ENCODE peak calls at places on chromosome 10, in six cellular contexts. F is colonic mucosa, Y is A673, O is AG10803, I is body of pancreas, A is HepG2. C is an unnamed sample.

GRCh38 chr10:95229724-95230627 is 35.9 kb downstream of the ACSM6 start:
- DNase-seq in F (no peak), Y (no peak), O (peak; percentile 98), I (no peak), A (no peak), C (no peak)

GRCh38 chr10:86685893-86686632 is 17.8 kb downstream of the LDB3 start:
- DNase-seq in F (no peak), Y (no peak), O (no peak), I (no peak), A (no peak), C (no peak)

GRCh38 chr10:99695761-99696160 is 36.2 kb downstream of the COX15 start:
- DNase-seq in F (no peak), Y (no peak), O (peak; percentile 66), I (no peak), A (no peak), C (no peak)

GRCh38 chr10:73774637-73775036 is 7.2 kb upstream of the CHCHD1 start:
- DNase-seq in F (no peak), Y (no peak), O (peak; percentile 32), I (no peak), A (peak; percentile 18), C (no peak)

GRCh38 chr10:101493782-101494281 is 94.2 kb downstream of the POLL start:
- DNase-seq in F (no peak), Y (no peak), O (no peak), I (no peak), A (peak; percentile 64), C (no peak)

GRCh38 chr10:35027567-35027966 is 62.6 kb downstream of the CUL2 start:
- DNase-seq in F (no peak), Y (peak; percentile 25), O (peak; percentile 40), I (no peak), A (peak; percentile 12), C (no peak)

GRCh38 chr10:29473411-29474100 is 161.2 kb downstream of the SVIL start:
- DNase-seq in F (no peak), Y (peak; percentile 62), O (no peak), I (no peak), A (no peak), C (no peak)

GRCh38 chr10:91410638-91411367 is 659 bp downstream of the HECTD2 start:
- DNase-seq in F (peak; percentile 59), Y (peak; percentile 37), O (peak; percentile 18), I (no peak), A (no peak), C (peak; percentile 23)

GRCh38 chr10:10897400-10897799 is 120.3 kb upstream of the CELF2 start:
- DNase-seq in F (no peak), Y (no peak), O (no peak), I (no peak), A (no peak), C (no peak)

GRCh38 chr10:31101123-31101522 is 69.5 kb upstream of the ZNF438 start:
- DNase-seq in F (no peak), Y (no peak), O (peak; percentile 72), I (no peak), A (no peak), C (no peak)

GRCh38 chr10:112120491-112120890 is 63.1 kb downstream of the GPAM start:
- DNase-seq in F (no peak), Y (no peak), O (no peak), I (no peak), A (no peak), C (no peak)
- H3K4me3 ChIP-seq in F (no peak overlapping the region), Y (no peak overlapping the region), O (no peak overlapping the region), I (no peak overlapping the region), A (no peak overlapping the region), C (no peak overlapping the region)

GRCh38 chr10:103542764-103543616 is 49.5 kb downstream of the NEURL1 start:
- DNase-seq in F (peak; percentile 55), Y (peak; percentile 98), O (peak; percentile 38), I (peak; percentile 54), A (peak; percentile 14), C (peak; percentile 31)
- H3K4me3 ChIP-seq in F (peak overlapping the region; percentile 8), Y (no peak overlapping the region), O (peak overlapping the region; percentile 50), I (no peak overlapping the region), A (no peak overlapping the region), C (peak overlapping the region; percentile 13)

GRCh38 chr10:84179059-84179710 is 5.6 kb downstream of the GPR15LG start:
- DNase-seq in F (no peak), Y (peak; percentile 46), O (peak; percentile 74), I (no peak), A (no peak), C (no peak)
- H3K4me3 ChIP-seq in F (no peak overlapping the region), Y (no peak overlapping the region), O (no peak overlapping the region), I (no peak overlapping the region), A (no peak overlapping the region), C (no peak overlapping the region)

GRCh38 chr10:78033623-78034470 is at the start of gene RPS24:
- DNase-seq in F (peak; percentile 96), Y (peak; percentile 98), O (peak; percentile 96), I (peak; percentile 96), A (peak; percentile 94), C (peak; percentile 92)

GRCh38 chr10:78035437-78035836 is 1.8 kb downstream of the RPS24 start:
- DNase-seq in F (no peak), Y (no peak), O (no peak), I (no peak), A (no peak), C (no peak)

GRCh38 chr10:78035025-78035424 is 1.4 kb downstream of the RPS24 start:
- DNase-seq in F (no peak), Y (no peak), O (no peak), I (no peak), A (peak; percentile 65), C (no peak)

GRCh38 chr10:78038105-78038504 is 4.4 kb downstream of the RPS24 start:
- DNase-seq in F (no peak), Y (no peak), O (peak; percentile 25), I (no peak), A (no peak), C (no peak)

DNA sequence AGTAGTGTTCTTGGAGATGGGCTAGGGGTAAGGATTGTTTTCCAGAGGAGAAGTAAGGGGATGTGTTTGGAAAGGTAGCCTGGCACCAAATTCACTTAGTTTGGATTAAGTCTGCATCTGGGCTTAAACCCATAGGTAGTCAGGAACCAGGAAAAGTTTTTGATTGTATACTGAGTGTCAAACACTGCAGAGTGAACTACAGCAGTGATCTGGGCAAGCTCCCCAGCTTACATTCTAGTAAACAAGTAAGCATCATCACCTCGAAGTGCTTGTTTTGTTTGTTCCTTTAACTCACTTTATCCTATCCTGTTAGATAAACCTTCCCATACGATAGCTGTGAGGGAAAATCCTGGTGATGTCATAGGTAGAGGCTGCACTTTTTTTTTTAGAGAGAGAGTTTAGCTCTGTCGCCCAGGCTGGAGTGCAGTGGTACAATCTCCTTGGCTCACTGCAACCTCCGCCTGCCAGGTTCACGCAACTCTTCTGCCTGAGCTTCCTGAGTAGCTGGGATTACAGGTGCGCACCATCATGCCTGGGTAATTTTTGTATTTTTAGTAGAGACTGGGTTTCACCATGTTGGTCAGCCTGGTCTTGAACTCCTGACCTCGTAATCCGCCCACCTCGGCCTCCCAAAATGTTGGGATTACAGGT is 2.4 kb downstream of the RPS24 start:
- DNase-seq in F (no peak), Y (no peak), O (no peak), I (no peak), A (no peak), C (no peak)
- H3K4me3 ChIP-seq in F (no peak overlapping the region), Y (peak overlapping the region; percentile 81), O (no peak overlapping the region), I (no peak overlapping the region), A (peak overlapping the region; percentile 85), C (no peak overlapping the region)

DNA sequence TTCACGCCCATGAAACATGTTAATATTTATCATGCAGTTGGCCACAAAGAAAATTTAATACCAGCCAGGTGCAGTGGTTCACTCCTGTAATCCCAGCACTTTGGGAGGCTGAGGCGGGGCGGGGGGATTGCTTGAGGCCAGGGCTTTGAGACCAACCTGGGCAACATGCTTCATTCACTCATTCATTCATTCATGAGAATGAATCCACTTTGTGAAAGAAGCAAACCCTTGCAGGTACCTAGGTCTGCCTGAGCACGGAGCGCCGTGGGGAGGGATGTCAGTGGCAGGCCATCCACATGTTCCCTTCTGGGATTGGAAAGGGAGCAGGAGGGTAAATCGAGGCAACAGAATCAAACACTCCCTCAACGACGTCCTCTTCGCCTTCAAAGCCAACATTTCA is 4.7 kb downstream of the ANXA11 start:
- DNase-seq in F (no peak), Y (no peak), O (no peak), I (no peak), A (no peak), C (no peak)
- H3K4me3 ChIP-seq in F (no peak overlapping the region), Y (no peak overlapping the region), O (no peak overlapping the region), I (no peak overlapping the region), A (no peak overlapping the region), C (no peak overlapping the region)

GRCh38 chr10:89332092-89332633 is 4.4 kb downstream of the IFIT3 start:
- DNase-seq in F (peak; percentile 45), Y (peak; percentile 34), O (peak; percentile 71), I (no peak), A (peak; percentile 41), C (peak; percentile 27)
- H3K4me3 ChIP-seq in F (peak overlapping the region; percentile 22), Y (peak overlapping the region; percentile 23), O (peak overlapping the region; percentile 51), I (no peak overlapping the region), A (peak overlapping the region; percentile 47), C (peak overlapping the region; percentile 42)

GRCh38 chr10:21926949-21927348 is 76.6 kb downstream of the DNAJC1 start:
- DNase-seq in F (no peak), Y (peak; percentile 90), O (peak; percentile 97), I (peak; percentile 22), A (peak; percentile 84), C (no peak)
- H3K4me3 ChIP-seq in F (no peak overlapping the region), Y (no peak overlapping the region), O (no peak overlapping the region), I (no peak overlapping the region), A (no peak overlapping the region), C (no peak overlapping the region)

DNA sequence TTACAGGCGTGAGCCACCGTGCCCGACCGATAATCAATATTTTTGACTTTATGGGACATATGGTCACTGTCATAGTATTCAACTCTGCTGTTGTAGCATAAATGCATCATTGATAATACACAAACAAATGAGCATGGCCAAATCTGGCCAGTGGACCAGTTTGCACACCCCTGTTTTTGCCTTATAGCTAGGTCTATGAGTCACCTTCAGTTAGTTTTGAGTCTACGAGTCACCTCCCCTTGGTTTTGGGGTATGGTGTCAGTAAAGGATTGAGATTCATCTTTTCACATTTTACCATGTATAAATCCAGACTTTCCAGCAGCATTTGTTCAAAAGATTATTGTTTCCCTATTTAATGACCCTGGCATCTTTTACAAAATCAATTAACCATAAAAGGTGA is 362.5 kb upstream of the NRP1 start:
- DNase-seq in F (no peak), Y (no peak), O (no peak), I (no peak), A (no peak), C (no peak)
- H3K4me3 ChIP-seq in F (no peak overlapping the region), Y (no peak overlapping the region), O (no peak overlapping the region), I (no peak overlapping the region), A (no peak overlapping the region), C (no peak overlapping the region)

GRCh38 chr10:82124713-82125112 is 249.7 kb downstream of the NRG3 start:
- DNase-seq in F (no peak), Y (no peak), O (no peak), I (no peak), A (no peak), C (no peak)

DNA sequence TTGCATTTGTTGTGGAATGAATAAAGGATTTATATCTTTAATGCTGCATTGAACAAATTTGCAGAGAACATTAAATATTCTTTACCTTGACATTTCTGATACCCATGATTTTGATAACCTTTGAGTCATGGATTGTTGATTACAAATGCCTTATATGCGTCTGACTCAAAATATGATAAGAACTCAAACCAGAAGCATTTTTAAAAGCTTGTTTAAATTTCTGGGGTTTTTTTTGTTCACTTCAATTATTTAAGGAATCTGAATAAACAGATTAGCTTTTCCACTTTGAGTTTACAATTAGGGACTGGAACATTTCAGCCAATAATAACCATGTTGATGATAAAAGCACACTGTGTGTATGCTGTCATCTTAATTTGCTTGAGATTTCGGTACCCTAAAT is 253.5 kb downstream of the NRG3 start:
- DNase-seq in F (no peak), Y (no peak), O (no peak), I (no peak), A (no peak), C (no peak)
- H3K4me3 ChIP-seq in F (no peak overlapping the region), Y (no peak overlapping the region), O (no peak overlapping the region), I (no peak overlapping the region), A (no peak overlapping the region), C (no peak overlapping the region)

C was measured in tibial nerve.